ENCODE peak calls at places on chromosome 20, in seven cellular contexts. One of them, this sample, is unnamed.
A peak's percentile ranks its signal among the peaks of the same experiment; 100 is the strongest.

GRCh38 chr20:62376112-62377063 is 9.3 kb upstream of the LAMA5 start:
- DNase-seq in progenitor cell of endocrine pancreas: peak; percentile 64
- DNase-seq in MCF 10A: peak; percentile 52
- DNase-seq in esophagus muscularis mucosa: no peak
- DNase-seq in bronchial epithelial cell: peak; percentile 56
- DNase-seq in pancreas: no peak
- DNase-seq in CD8-positive, alpha-beta T cell: no peak
- DNase-seq in this sample: no peak

GRCh38 chr20:3045042-3045815 is 623 bp upstream of the MRPS26 start:
- DNase-seq in progenitor cell of endocrine pancreas: no peak
- DNase-seq in MCF 10A: no peak
- DNase-seq in esophagus muscularis mucosa: peak; percentile 96
- DNase-seq in bronchial epithelial cell: peak; percentile 72
- DNase-seq in pancreas: peak; percentile 79
- DNase-seq in CD8-positive, alpha-beta T cell: peak; percentile 36
- DNase-seq in this sample: no peak

GRCh38 chr20:2101057-2101934 is at the start of gene STK35:
- DNase-seq in progenitor cell of endocrine pancreas: no peak
- DNase-seq in MCF 10A: peak; percentile 65
- DNase-seq in esophagus muscularis mucosa: no peak
- DNase-seq in bronchial epithelial cell: peak; percentile 38
- DNase-seq in pancreas: no peak
- DNase-seq in CD8-positive, alpha-beta T cell: peak; percentile 49
- DNase-seq in this sample: peak; percentile 88

GRCh38 chr20:33568378-33569289 is 78.7 kb downstream of the CBFA2T2 start:
- DNase-seq in progenitor cell of endocrine pancreas: peak; percentile 19
- DNase-seq in MCF 10A: no peak
- DNase-seq in esophagus muscularis mucosa: no peak
- DNase-seq in bronchial epithelial cell: no peak
- DNase-seq in pancreas: no peak
- DNase-seq in CD8-positive, alpha-beta T cell: no peak
- DNase-seq in this sample: no peak

GRCh38 chr20:13990465-13990864 is at the start of gene SEL1L2:
- DNase-seq in progenitor cell of endocrine pancreas: no peak
- DNase-seq in MCF 10A: no peak
- DNase-seq in esophagus muscularis mucosa: no peak
- DNase-seq in bronchial epithelial cell: no peak
- DNase-seq in pancreas: no peak
- DNase-seq in CD8-positive, alpha-beta T cell: no peak
- DNase-seq in this sample: no peak

GRCh38 chr20:4261333-4262284 is 246.3 kb upstream of the RNF24 start:
- DNase-seq in progenitor cell of endocrine pancreas: no peak
- DNase-seq in MCF 10A: no peak
- DNase-seq in esophagus muscularis mucosa: no peak
- DNase-seq in bronchial epithelial cell: peak; percentile 51
- DNase-seq in pancreas: no peak
- DNase-seq in CD8-positive, alpha-beta T cell: no peak
- DNase-seq in this sample: no peak

GRCh38 chr20:44461142-44461802 is 14.4 kb upstream of the TTPAL start:
- DNase-seq in progenitor cell of endocrine pancreas: no peak
- DNase-seq in MCF 10A: no peak
- DNase-seq in esophagus muscularis mucosa: no peak
- DNase-seq in bronchial epithelial cell: no peak
- DNase-seq in pancreas: no peak
- DNase-seq in CD8-positive, alpha-beta T cell: no peak
- DNase-seq in this sample: no peak

GRCh38 chr20:31484001-31484400 is 8.9 kb downstream of the REM1 start:
- DNase-seq in progenitor cell of endocrine pancreas: no peak
- DNase-seq in MCF 10A: no peak
- DNase-seq in esophagus muscularis mucosa: no peak
- DNase-seq in bronchial epithelial cell: peak; percentile 13
- DNase-seq in pancreas: no peak
- DNase-seq in CD8-positive, alpha-beta T cell: no peak
- DNase-seq in this sample: no peak

GRCh38 chr20:25191051-25191450 is 4.5 kb upstream of the ENTPD6 start:
- DNase-seq in progenitor cell of endocrine pancreas: no peak
- DNase-seq in MCF 10A: no peak
- DNase-seq in esophagus muscularis mucosa: no peak
- DNase-seq in bronchial epithelial cell: no peak
- DNase-seq in pancreas: no peak
- DNase-seq in CD8-positive, alpha-beta T cell: no peak
- DNase-seq in this sample: no peak

GRCh38 chr20:6940052-6940451 is 172.6 kb downstream of the BMP2 start:
- DNase-seq in progenitor cell of endocrine pancreas: no peak
- DNase-seq in MCF 10A: peak; percentile 45
- DNase-seq in esophagus muscularis mucosa: peak; percentile 87
- DNase-seq in bronchial epithelial cell: peak; percentile 50
- DNase-seq in pancreas: no peak
- DNase-seq in CD8-positive, alpha-beta T cell: no peak
- DNase-seq in this sample: no peak
- TF ChIP-seq CTCF in progenitor cell of endocrine pancreas: peak; percentile 65
- TF ChIP-seq CTCF in MCF 10A: peak; percentile 45
- TF ChIP-seq CTCF in esophagus muscularis mucosa: no peak
- TF ChIP-seq CTCF in bronchial epithelial cell: peak; percentile 37
- TF ChIP-seq CTCF in pancreas: no peak
- TF ChIP-seq CTCF in CD8-positive, alpha-beta T cell: no peak
- TF ChIP-seq CTCF in this sample: peak; percentile 42

DNA sequence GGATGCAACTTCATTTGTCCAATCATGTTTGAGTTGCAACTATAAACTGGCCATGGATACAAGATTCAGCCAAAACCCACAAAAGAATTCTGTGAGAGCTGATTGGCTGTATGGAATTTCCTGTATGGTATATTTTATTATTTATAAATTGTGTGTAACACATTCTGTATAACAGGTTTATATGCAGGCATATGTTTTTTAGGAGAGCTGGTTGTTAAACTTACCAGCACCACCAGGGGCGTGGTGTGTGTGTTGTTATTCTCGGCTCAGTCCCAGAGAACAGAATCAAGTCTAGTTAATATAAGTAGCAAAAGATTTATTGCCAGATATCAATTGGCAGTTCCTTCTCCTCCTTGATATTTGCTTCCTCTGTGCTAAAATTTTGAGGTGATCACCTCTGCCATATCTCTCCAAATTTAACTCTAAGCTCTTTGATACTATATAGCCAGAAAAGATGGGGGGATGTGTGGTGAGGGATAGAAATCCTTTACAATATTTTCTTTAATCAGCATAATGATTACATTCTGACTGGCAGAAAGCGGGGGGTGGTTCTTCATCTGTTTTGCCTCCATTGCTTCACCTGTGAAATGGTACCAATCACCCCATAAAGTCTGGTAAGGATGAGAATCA is 22.9 kb downstream of the CNBD2 start:
- DNase-seq in progenitor cell of endocrine pancreas: no peak
- DNase-seq in MCF 10A: peak; percentile 50
- DNase-seq in esophagus muscularis mucosa: no peak
- DNase-seq in bronchial epithelial cell: peak; percentile 43
- DNase-seq in pancreas: no peak
- DNase-seq in CD8-positive, alpha-beta T cell: no peak
- DNase-seq in this sample: no peak
- TF ChIP-seq CTCF in progenitor cell of endocrine pancreas: peak; percentile 63
- TF ChIP-seq CTCF in MCF 10A: peak; percentile 37
- TF ChIP-seq CTCF in esophagus muscularis mucosa: no peak
- TF ChIP-seq CTCF in bronchial epithelial cell: peak; percentile 59
- TF ChIP-seq CTCF in pancreas: peak; percentile 34
- TF ChIP-seq CTCF in CD8-positive, alpha-beta T cell: peak; percentile 49
- TF ChIP-seq CTCF in this sample: peak; percentile 63

GRCh38 chr20:973785-974194 is 28.3 kb downstream of the RSPO4 start:
- DNase-seq in progenitor cell of endocrine pancreas: no peak
- DNase-seq in MCF 10A: peak; percentile 67
- DNase-seq in esophagus muscularis mucosa: no peak
- DNase-seq in bronchial epithelial cell: peak; percentile 59
- DNase-seq in pancreas: no peak
- DNase-seq in CD8-positive, alpha-beta T cell: no peak
- DNase-seq in this sample: no peak
- TF ChIP-seq CTCF in progenitor cell of endocrine pancreas: peak; percentile 53
- TF ChIP-seq CTCF in MCF 10A: peak; percentile 48
- TF ChIP-seq CTCF in esophagus muscularis mucosa: no peak
- TF ChIP-seq CTCF in bronchial epithelial cell: peak; percentile 57
- TF ChIP-seq CTCF in pancreas: no peak
- TF ChIP-seq CTCF in CD8-positive, alpha-beta T cell: peak; percentile 46
- TF ChIP-seq CTCF in this sample: peak; percentile 21

DNA sequence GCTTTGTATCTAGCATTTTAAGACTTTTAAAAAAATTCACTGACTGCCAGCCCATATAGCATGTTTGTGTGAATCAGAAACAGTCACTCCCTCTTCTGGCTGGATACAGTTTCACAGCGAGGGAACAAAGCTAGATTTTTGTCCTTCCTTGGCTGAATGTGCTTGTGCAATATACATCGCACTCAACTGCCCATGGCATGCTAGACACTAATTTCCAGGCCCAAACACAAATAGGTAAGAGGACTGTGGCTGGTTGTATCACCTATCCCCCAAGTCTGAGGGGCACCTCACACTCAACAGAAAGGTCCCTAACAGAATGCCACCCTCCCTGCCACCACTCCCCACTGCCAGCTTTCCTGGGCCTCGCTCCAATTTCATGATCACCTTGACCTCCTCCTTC is 16.2 kb upstream of the BLCAP start:
- DNase-seq in progenitor cell of endocrine pancreas: no peak
- DNase-seq in MCF 10A: peak; percentile 54
- DNase-seq in esophagus muscularis mucosa: no peak
- DNase-seq in bronchial epithelial cell: peak; percentile 62
- DNase-seq in pancreas: no peak
- DNase-seq in CD8-positive, alpha-beta T cell: no peak
- DNase-seq in this sample: no peak
- TF ChIP-seq CTCF in progenitor cell of endocrine pancreas: peak; percentile 47
- TF ChIP-seq CTCF in MCF 10A: no peak
- TF ChIP-seq CTCF in esophagus muscularis mucosa: no peak
- TF ChIP-seq CTCF in bronchial epithelial cell: peak; percentile 46
- TF ChIP-seq CTCF in pancreas: no peak
- TF ChIP-seq CTCF in CD8-positive, alpha-beta T cell: no peak
- TF ChIP-seq CTCF in this sample: peak; percentile 52

DNA sequence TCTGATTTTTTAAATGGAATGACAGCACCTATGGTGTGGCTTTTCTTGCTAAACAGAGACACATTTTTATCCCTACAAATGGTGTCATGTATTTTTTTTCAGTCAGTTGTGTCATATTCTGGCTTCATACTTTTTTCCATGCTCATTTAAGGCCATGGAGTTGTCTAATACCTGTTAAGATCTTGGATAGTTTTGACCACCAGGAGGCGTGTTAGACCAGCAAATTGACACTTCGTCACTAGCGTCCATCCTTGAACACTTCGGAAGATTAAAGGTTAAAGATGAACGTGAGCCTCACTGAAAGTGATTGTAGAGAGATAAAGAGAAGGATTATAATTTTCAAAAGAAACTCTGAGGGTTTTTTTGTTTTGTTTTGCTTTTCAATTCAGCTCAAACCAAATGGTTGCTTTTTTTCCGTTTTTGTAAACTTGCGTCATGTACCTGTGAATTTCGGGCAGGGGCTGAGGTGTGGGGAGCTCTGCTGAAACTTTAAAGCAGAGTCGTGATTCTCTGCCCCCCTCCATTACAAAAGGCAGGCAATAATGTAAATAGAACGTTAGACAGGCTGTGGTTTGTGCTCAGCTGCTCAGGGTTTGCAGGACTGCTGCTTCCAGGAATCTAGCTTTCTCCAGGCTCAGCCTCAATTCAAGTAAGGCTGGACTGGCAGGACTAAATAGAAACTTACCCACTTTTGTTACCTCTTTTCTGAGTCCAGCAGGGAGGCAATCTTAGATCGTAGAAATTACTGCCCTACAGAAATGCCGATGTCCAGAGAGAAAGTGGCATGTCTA is 245.1 kb downstream of the FOXA2 start:
- DNase-seq in progenitor cell of endocrine pancreas: peak; percentile 54
- DNase-seq in MCF 10A: peak; percentile 84
- DNase-seq in esophagus muscularis mucosa: peak; percentile 39
- DNase-seq in bronchial epithelial cell: peak; percentile 77
- DNase-seq in pancreas: peak; percentile 46
- DNase-seq in CD8-positive, alpha-beta T cell: no peak
- DNase-seq in this sample: no peak
- TF ChIP-seq CTCF in progenitor cell of endocrine pancreas: peak; percentile 93
- TF ChIP-seq CTCF in MCF 10A: peak; percentile 76
- TF ChIP-seq CTCF in esophagus muscularis mucosa: peak; percentile 55
- TF ChIP-seq CTCF in bronchial epithelial cell: peak; percentile 66
- TF ChIP-seq CTCF in pancreas: peak; percentile 60
- TF ChIP-seq CTCF in CD8-positive, alpha-beta T cell: peak; percentile 44
- TF ChIP-seq CTCF in this sample: peak; percentile 79

DNA sequence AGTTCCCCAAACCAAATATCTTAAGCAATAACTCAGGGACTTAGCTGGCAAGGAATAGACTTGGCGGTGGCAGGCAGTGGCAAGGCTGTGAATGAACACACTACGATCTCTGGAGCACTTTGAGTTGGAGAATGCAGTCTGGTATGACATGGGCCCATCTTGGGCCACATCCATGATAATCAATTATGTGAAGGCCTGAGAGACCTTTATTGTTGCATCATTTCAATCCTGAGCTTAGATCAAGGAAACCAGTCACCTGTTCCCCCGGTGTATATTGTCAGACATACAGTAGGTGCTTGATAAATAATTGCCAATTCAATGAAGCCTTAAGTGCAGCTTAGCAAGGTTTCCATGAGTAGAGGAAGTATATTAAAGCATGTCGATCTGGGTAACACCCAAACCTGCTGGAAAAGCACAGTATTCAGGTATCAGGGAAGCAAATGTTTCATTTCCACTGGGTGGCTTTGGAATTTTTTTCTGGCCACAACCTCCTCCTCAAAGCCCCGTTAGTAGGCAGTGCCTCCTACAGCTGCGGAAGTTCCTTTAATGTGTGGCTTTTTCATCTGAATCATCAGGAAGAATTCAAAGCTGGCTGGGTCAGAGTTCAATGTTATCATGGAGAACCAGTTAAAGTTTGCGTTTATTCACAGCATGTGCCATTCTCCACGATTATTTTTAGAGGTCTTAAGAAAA is 10.2 kb downstream of the CASS4 start:
- DNase-seq in progenitor cell of endocrine pancreas: no peak
- DNase-seq in MCF 10A: peak; percentile 23
- DNase-seq in esophagus muscularis mucosa: no peak
- DNase-seq in bronchial epithelial cell: peak; percentile 44
- DNase-seq in pancreas: no peak
- DNase-seq in CD8-positive, alpha-beta T cell: no peak
- DNase-seq in this sample: no peak
- TF ChIP-seq CTCF in progenitor cell of endocrine pancreas: no peak
- TF ChIP-seq CTCF in MCF 10A: no peak
- TF ChIP-seq CTCF in esophagus muscularis mucosa: no peak
- TF ChIP-seq CTCF in bronchial epithelial cell: no peak
- TF ChIP-seq CTCF in pancreas: no peak
- TF ChIP-seq CTCF in CD8-positive, alpha-beta T cell: no peak
- TF ChIP-seq CTCF in this sample: no peak

GRCh38 chr20:63859166-63859699 is 2.1 kb upstream of the ABHD16B start:
- DNase-seq in progenitor cell of endocrine pancreas: no peak
- DNase-seq in MCF 10A: no peak
- DNase-seq in esophagus muscularis mucosa: no peak
- DNase-seq in bronchial epithelial cell: no peak
- DNase-seq in pancreas: no peak
- DNase-seq in CD8-positive, alpha-beta T cell: no peak
- DNase-seq in this sample: no peak

GRCh38 chr20:63860325-63861051 is 810 bp upstream of the ABHD16B start:
- DNase-seq in progenitor cell of endocrine pancreas: no peak
- DNase-seq in MCF 10A: no peak
- DNase-seq in esophagus muscularis mucosa: no peak
- DNase-seq in bronchial epithelial cell: no peak
- DNase-seq in pancreas: peak; percentile 31
- DNase-seq in CD8-positive, alpha-beta T cell: no peak
- DNase-seq in this sample: no peak

GRCh38 chr20:63857751-63858392 is 3.4 kb upstream of the ABHD16B start:
- DNase-seq in progenitor cell of endocrine pancreas: no peak
- DNase-seq in MCF 10A: no peak
- DNase-seq in esophagus muscularis mucosa: no peak
- DNase-seq in bronchial epithelial cell: no peak
- DNase-seq in pancreas: no peak
- DNase-seq in CD8-positive, alpha-beta T cell: no peak
- DNase-seq in this sample: no peak

GRCh38 chr20:63856111-63856511 is 5.2 kb upstream of the ABHD16B start:
- DNase-seq in progenitor cell of endocrine pancreas: no peak
- DNase-seq in MCF 10A: no peak
- DNase-seq in esophagus muscularis mucosa: no peak
- DNase-seq in bronchial epithelial cell: no peak
- DNase-seq in pancreas: no peak
- DNase-seq in CD8-positive, alpha-beta T cell: no peak
- DNase-seq in this sample: no peak

GRCh38 chr20:63858393-63859165 is 2.7 kb upstream of the ABHD16B start:
- DNase-seq in progenitor cell of endocrine pancreas: no peak
- DNase-seq in MCF 10A: no peak
- DNase-seq in esophagus muscularis mucosa: no peak
- DNase-seq in bronchial epithelial cell: no peak
- DNase-seq in pancreas: no peak
- DNase-seq in CD8-positive, alpha-beta T cell: no peak
- DNase-seq in this sample: no peak
- TF ChIP-seq CTCF in progenitor cell of endocrine pancreas: peak; percentile 19
- TF ChIP-seq CTCF in MCF 10A: no peak
- TF ChIP-seq CTCF in esophagus muscularis mucosa: peak; percentile 13
- TF ChIP-seq CTCF in bronchial epithelial cell: peak; percentile 23
- TF ChIP-seq CTCF in pancreas: no peak
- TF ChIP-seq CTCF in CD8-positive, alpha-beta T cell: no peak
- TF ChIP-seq CTCF in this sample: peak; percentile 63